ENCODE peak calls at places on chromosomes 3 and 15, in eight cellular contexts. A, J, O, H, K, P, U and E are unnamed samples. For H3K4me1, the result is how much of the 10 kb centered on the place peaks cover.

GRCh38 chr15:64209680-64210334 is 47.0 kb upstream of the PPIB start:
- DNase-seq in A (no peak), K (peak), U (no peak), J (no peak), H (no peak), P (no peak), O (no peak), E (no peak)

GRCh38 chr15:32838820-32839219 is 121.0 kb downstream of the GREM1 start:
- DNase-seq in U (no peak), K (no peak), P (no peak), H (no peak), O (no peak), A (no peak), J (no peak), E (no peak)

GRCh38 chr3:57637391-57637790 is 40.2 kb upstream of the ARF4 start:
- DNase-seq in P (no peak), K (no peak), U (no peak), A (no peak), J (no peak), H (no peak), O (no peak), E (no peak)

GRCh38 chr3:190534386-190534785 is 20.5 kb downstream of the IL1RAP start:
- DNase-seq in U (no peak), K (no peak), A (no peak), J (no peak), H (no peak), P (no peak), O (no peak), E (no peak)

GRCh38 chr15:27865323-27865922 is 233.7 kb downstream of the OCA2 start:
- DNase-seq in J (no peak), U (no peak), A (no peak), P (no peak), O (no peak), H (peak), K (no peak), E (no peak)

GRCh38 chr15:41666353-41666920 is 6.2 kb downstream of the MGA start:
- DNase-seq in K (no peak), O (no peak), U (no peak), P (no peak), J (no peak), H (no peak), A (no peak), E (no peak)

GRCh38 chr15:67064607-67065530 is 533 bp upstream of the SMAD3 start:
- DNase-seq in P (peak), K (no peak), O (peak), A (peak), J (peak), U (no peak), H (peak), E (peak)

GRCh38 chr3:69698728-69699127 is 40.5 kb upstream of the MITF start:
- DNase-seq in A (no peak), K (no peak), P (no peak), U (no peak), J (no peak), O (no peak), H (no peak), E (no peak)

GRCh38 chr3:37642959-37643598 is 218.6 kb upstream of the CTDSPL start:
- DNase-seq in K (no peak), J (no peak), H (no peak), O (no peak), P (no peak), A (no peak), U (no peak), E (no peak)

GRCh38 chr3:14142567-14143270 is 17.9 kb downstream of the TMEM43 start:
- DNase-seq in K (no peak), O (no peak), A (no peak), P (no peak), J (no peak), U (no peak), H (no peak), E (no peak)

GRCh38 chr3:10783360-10784346 is 32.4 kb upstream of the SLC6A11 start:
- DNase-seq in P (no peak), H (peak), U (no peak), O (no peak), A (no peak), J (peak), K (peak), E (no peak)

GRCh38 chr15:75107905-75108838 is 84.8 kb downstream of the PPCDC start:
- DNase-seq in O (peak), A (peak), P (peak), U (peak), H (no peak), K (peak), J (peak), E (peak)

GRCh38 chr15:43509002-43509922 is 8.1 kb upstream of the MAP1A start:
- DNase-seq in K (no peak), U (no peak), J (peak), O (no peak), P (no peak), H (no peak), A (no peak), E (no peak)

GRCh38 chr3:42516443-42516842 is 14.0 kb downstream of the VIPR1 start:
- DNase-seq in K (no peak), H (no peak), J (peak), O (peak), P (no peak), A (peak), U (no peak), E (peak)
- H3K4me1 ChIP-seq in K (under half), H (under half), J (under half), O (half or more), P (under half), A (under half), U (under half), E (under half)

GRCh38 chr15:49423906-49424520 is 971 bp downstream of the FGF7 start:
- DNase-seq in O (no peak), K (no peak), H (no peak), P (no peak), A (no peak), U (no peak), J (no peak), E (no peak)

GRCh38 chr15:49424954-49425353 is 1.9 kb downstream of the FGF7 start:
- DNase-seq in P (no peak), O (no peak), K (no peak), H (no peak), J (no peak), U (no peak), A (no peak), E (no peak)

GRCh38 chr15:49421991-49422390 is 1.1 kb upstream of the FGF7 start:
- DNase-seq in P (no peak), A (peak), O (peak), K (peak), H (no peak), U (no peak), J (no peak), E (peak)

GRCh38 chr15:49418811-49419210 is 4.2 kb upstream of the FGF7 start:
- DNase-seq in K (no peak), H (no peak), U (no peak), O (no peak), J (no peak), A (no peak), P (no peak), E (no peak)

DNA sequence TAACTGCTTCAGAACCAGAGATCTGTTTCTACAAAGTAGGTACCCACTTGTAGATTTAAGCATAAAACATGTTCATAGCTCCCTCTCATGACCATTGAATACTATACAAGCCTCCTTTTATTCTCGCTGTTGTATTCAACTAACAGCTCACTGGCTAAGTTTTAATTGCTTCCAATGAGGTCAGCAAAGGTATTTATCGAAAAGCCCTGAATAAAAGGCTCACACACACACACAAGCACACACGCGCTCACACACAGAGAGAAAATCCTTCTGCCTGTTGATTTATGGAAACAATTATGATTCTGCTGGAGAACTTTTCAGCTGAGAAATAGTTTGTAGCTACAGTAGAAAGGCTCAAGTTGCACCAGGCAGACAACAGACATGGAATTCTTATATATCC is at the start of gene FGF7:
- DNase-seq in A (no peak), J (no peak), P (no peak), K (no peak), U (no peak), H (no peak), O (no peak), E (no peak)
- H3K4me3 ChIP-seq in A (peak), J (no peak), P (no peak), K (no peak), U (peak), H (no peak), O (peak), E (peak)

GRCh38 chr3:46427929-46428833 is 21.1 kb downstream of the CCRL2 start:
- DNase-seq in P (no peak), J (no peak), K (no peak), U (no peak), A (no peak), H (no peak), O (no peak), E (no peak)
- TF ChIP-seq CTCF in P (no peak), J (no peak), K (no peak), U (no peak), A (no peak), H (no peak), O (no peak), E (peak)

DNA sequence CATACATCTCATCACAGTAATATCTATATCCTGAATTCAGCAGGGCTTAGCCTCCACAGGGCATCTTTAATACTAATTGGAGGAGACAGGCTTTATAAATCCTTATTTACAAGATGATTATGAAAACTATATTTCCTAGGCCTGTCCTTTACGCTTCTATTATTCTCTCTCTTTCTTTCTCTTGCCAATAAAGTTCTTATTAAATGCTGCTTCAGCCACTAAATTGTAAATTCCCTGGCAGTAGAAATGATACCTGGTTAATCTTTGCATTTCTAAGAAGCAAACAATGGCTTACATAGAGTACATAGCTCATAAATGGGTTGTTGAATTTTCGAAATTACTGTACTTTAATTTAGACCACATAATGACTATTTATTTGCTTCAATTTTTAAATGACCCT is 43.5 kb downstream of the TNIK start:
- DNase-seq in K (no peak), A (no peak), P (no peak), J (no peak), U (no peak), H (no peak), O (no peak), E (no peak)
- H3K4me1 ChIP-seq in K (under half), A (under half), P (under half), J (under half), U (under half), H (under half), O (under half), E (under half)

GRCh38 chr3:30630238-30631030 is 24.0 kb downstream of the TGFBR2 start:
- DNase-seq in O (no peak), K (no peak), J (no peak), U (no peak), H (no peak), A (no peak), P (no peak), E (no peak)

GRCh38 chr3:30628188-30628930 is 22.0 kb downstream of the TGFBR2 start:
- DNase-seq in A (no peak), O (no peak), J (no peak), H (no peak), P (no peak), U (no peak), K (no peak), E (no peak)

GRCh38 chr3:30631237-30631961 is 25.0 kb downstream of the TGFBR2 start:
- DNase-seq in U (no peak), J (peak), P (no peak), O (no peak), H (no peak), K (peak), A (no peak), E (no peak)

GRCh38 chr3:30629736-30630135 is 23.3 kb downstream of the TGFBR2 start:
- DNase-seq in A (no peak), O (no peak), U (no peak), K (no peak), P (no peak), H (no peak), J (no peak), E (no peak)

DNA sequence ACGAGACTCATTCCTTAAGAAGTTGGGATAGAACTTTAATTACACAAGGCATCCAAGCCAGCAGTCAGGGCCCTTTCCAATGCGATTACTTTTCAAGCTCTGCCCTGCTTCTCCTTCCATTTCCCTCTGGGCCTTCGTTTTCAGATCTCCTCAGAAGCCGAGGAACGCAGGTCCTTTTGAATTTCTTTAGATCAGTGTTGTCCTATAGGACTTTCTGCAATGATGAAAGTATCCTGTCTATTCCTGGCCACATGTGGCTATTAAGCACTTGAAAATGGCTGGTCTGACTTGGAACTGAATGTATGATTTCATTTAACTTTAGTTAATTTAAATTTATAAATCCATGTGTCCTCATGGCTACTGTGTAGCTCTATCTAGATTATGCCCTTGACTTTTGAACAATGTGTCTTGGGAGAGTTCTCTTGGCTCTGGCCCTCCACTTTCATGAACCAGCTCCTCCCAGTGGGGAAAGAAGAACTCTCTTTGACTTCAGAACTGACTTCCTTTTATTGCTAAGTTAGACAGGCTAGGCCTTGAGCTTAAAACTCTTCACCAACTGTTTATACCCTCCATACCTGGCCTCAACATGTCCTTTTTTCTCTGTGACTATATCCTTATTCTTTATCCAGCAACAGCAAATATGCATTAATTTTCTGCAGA is 22.7 kb downstream of the TGFBR2 start:
- DNase-seq in P (no peak), A (no peak), U (no peak), J (peak), O (no peak), H (no peak), K (no peak), E (peak)
- H3K4me3 ChIP-seq in P (no peak), A (no peak), U (no peak), J (no peak), O (no peak), H (no peak), K (no peak), E (no peak)

GRCh38 chr3:48770187-48770502 is 53.1 kb upstream of the IP6K2 start:
- DNase-seq in O (no peak), K (no peak), J (no peak), H (no peak), U (no peak), P (no peak), A (no peak), E (no peak)

DNA sequence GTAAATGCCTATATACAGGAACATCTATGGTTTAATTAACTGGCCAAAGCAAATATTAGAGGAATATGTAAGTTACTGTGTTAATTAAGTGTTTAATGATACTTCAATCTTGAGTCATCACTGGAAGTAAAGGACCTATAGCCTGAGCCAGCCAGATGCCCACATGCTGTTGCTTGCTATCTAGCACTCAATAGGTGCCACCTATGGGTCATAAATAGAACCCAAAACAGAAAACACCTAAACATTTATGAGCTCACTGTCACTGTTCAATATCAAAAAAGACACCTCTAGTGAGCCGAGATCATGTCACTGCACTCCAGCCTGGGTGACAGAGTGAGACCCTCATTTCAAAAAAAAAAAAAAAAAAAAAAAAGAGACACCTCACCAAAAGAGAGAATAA is 48.4 kb upstream of the IP6K2 start:
- DNase-seq in A (peak), H (no peak), O (no peak), P (no peak), U (no peak), J (no peak), K (no peak), E (no peak)
- TF ChIP-seq CTCF in A (no peak), H (peak), O (peak), P (peak), U (peak), J (no peak), K (peak), E (no peak)

DNA sequence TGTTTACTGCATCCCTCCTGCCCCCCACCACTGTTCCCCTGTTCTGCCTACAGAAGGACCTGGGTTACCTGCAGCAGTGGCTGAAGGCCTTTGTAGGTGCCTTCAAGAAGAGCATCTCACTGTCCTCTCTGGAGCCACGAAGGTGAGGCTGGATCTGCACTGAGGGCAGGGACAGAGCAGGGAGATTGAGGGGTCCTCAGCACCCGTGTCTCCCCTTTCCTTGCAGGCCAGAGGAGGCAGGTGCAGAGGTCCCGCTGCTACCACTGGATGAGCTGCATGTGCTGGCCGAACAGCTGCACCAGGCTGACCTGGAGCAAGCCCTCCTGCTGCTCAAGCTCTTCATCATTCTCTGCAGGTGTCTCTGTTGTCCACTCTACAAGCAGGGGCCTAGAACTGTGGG is 9.2 kb downstream of the NBEAL2 start:
- DNase-seq in P (no peak), U (no peak), K (no peak), O (no peak), J (no peak), H (no peak), A (no peak), E (no peak)
- H3K4me1 ChIP-seq in P (under half), U (under half), K (under half), O (under half), J (under half), H (under half), A (half or more), E (under half)

GRCh38 chr3:194725346-194725745 is 39.7 kb downstream of the FAM43A start:
- DNase-seq in J (no peak), P (no peak), A (no peak), O (no peak), K (no peak), H (no peak), U (no peak), E (no peak)
- H3K4me3 ChIP-seq in J (no peak), P (no peak), A (no peak), O (no peak), K (no peak), H (no peak), U (no peak), E (no peak)

GRCh38 chr3:177282028-177282655 is 84.9 kb upstream of the TBL1XR1 start:
- DNase-seq in A (no peak), P (no peak), H (no peak), O (peak), U (no peak), K (no peak), J (no peak), E (no peak)

GRCh38 chr3:177286034-177286433 is 88.8 kb upstream of the TBL1XR1 start:
- DNase-seq in A (no peak), O (no peak), U (no peak), K (peak), J (no peak), H (no peak), P (no peak), E (no peak)

GRCh38 chr3:177287231-177287630 is 89.9 kb upstream of the TBL1XR1 start:
- DNase-seq in U (no peak), O (peak), A (no peak), J (no peak), P (no peak), K (no peak), H (no peak), E (no peak)

GRCh38 chr3:177283983-177284382 is 86.7 kb upstream of the TBL1XR1 start:
- DNase-seq in O (no peak), J (no peak), A (no peak), P (no peak), K (no peak), H (no peak), U (no peak), E (no peak)

GRCh38 chr3:177284383-177284881 is 87.2 kb upstream of the TBL1XR1 start:
- DNase-seq in O (peak), P (no peak), U (no peak), K (peak), J (peak), H (peak), A (no peak), E (peak)
- TF ChIP-seq CTCF in O (no peak), P (no peak), U (no peak), K (no peak), J (no peak), H (peak), A (no peak), E (no peak)